ENCODE peak calls at places on chromosome 22, in five cellular contexts. M is PC-9; T is DMS153; A is stimulated activated CD4-positive, alpha-beta T cell treated with anti-CD3 and anti-CD28 coated beads, TNF-alpha, amount 100 ng/mL, for 4 hours; F is glutamatergic neuron. V is an unnamed sample.

GRCh38 chr22:26416670-26417270 is 12.3 kb upstream of the ASPHD2 start:
- DNase-seq in T (no peak), F (no peak), A (no peak), M (peak), V (no peak)

GRCh38 chr22:38554281-38554680 is 15.7 kb downstream of the DMC1 start:
- DNase-seq in A (no peak), M (no peak), T (no peak), F (no peak), V (no peak)

GRCh38 chr22:42301072-42301741 is 30.8 kb upstream of the TCF20 start:
- DNase-seq in F (no peak), M (no peak), A (no peak), T (no peak), V (no peak)

GRCh38 chr22:24685804-24686203 is 82.8 kb downstream of the GGT1 start:
- DNase-seq in A (no peak), M (no peak), F (no peak), T (no peak), V (no peak)

GRCh38 chr22:22156716-22157499 is 87.7 kb upstream of the VPREB1 start:
- DNase-seq in M (peak), A (peak), F (no peak), T (peak), V (no peak)

GRCh38 chr22:27672721-27673387 is 128.7 kb downstream of the MN1 start:
- DNase-seq in F (no peak), M (no peak), T (no peak), A (no peak), V (no peak)

GRCh38 chr22:37043828-37044538 is 7.6 kb upstream of the KCTD17 start:
- DNase-seq in A (no peak), F (peak), M (peak), T (peak), V (no peak)

GRCh38 chr22:23133922-23134321 is 7.9 kb downstream of the RSPH14 start:
- DNase-seq in T (no peak), A (no peak), M (no peak), F (no peak), V (no peak)

GRCh38 chr22:43060213-43060612 is 29.0 kb downstream of the TTLL1 start:
- DNase-seq in A (peak), M (peak), T (no peak), F (peak), V (no peak)

GRCh38 chr22:44622147-44622427 is 79.9 kb upstream of the PRR5 start:
- DNase-seq in A (no peak), M (peak), F (peak), T (peak), V (no peak)

GRCh38 chr22:19714320-19715252 is at the start of gene SEPTIN5:
- DNase-seq in T (no peak), M (no peak), A (no peak), F (peak), V (no peak)

GRCh38 chr22:43905681-43906080 is 13.9 kb upstream of the PNPLA5 start:
- DNase-seq in M (no peak), A (no peak), F (no peak), T (no peak), V (no peak)

GRCh38 chr22:23856721-23857605 is 712 bp upstream of the SLC2A11 start:
- DNase-seq in A (no peak), F (peak), T (no peak), M (peak), V (no peak)

GRCh38 chr22:23306438-23306921 is 126.2 kb downstream of the BCR start:
- DNase-seq in M (no peak), T (no peak), A (no peak), F (no peak), V (no peak)

GRCh38 chr22:49582171-49582570 is 245.5 kb downstream of the BRD1 start:
- DNase-seq in M (no peak), T (no peak), F (no peak), A (no peak), V (no peak)

GRCh38 chr22:48306785-48307570 is 1520.7 kb downstream of the BRD1 start:
- DNase-seq in M (no peak), T (no peak), A (no peak), F (no peak), V (no peak)

GRCh38 chr22:40212126-40212525 is 34.4 kb downstream of the TNRC6B start:
- DNase-seq in T (no peak), F (no peak), A (no peak), M (no peak), V (no peak)

GRCh38 chr22:37419370-37419915 is 7.8 kb downstream of the ELFN2 start:
- DNase-seq in T (no peak), M (no peak), F (no peak), A (no peak), V (no peak)

GRCh38 chr22:21652010-21652546 is 10.0 kb downstream of the SDF2L1 start:
- DNase-seq in A (peak), F (peak), T (peak), M (peak), V (peak)

GRCh38 chr22:48923165-48923875 is 904.4 kb downstream of the BRD1 start:
- DNase-seq in M (no peak), F (no peak), A (no peak), T (peak), V (no peak)

GRCh38 chr22:47022075-47022473 is 259.6 kb downstream of the TBC1D22A start:
- DNase-seq in A (no peak), F (no peak), T (no peak), M (no peak), V (no peak)

GRCh38 chr22:27377901-27378300 is 423.7 kb downstream of the MN1 start:
- DNase-seq in M (no peak), F (peak), T (peak), A (no peak), V (no peak)

GRCh38 chr22:42444060-42444904 is 12.1 kb upstream of the NFAM1 start:
- DNase-seq in M (peak), F (peak), T (peak), A (peak), V (no peak)

GRCh38 chr22:31846161-31847115 is 92.6 kb downstream of the DEPDC5 start:
- DNase-seq in T (no peak), A (no peak), F (no peak), M (no peak), V (no peak)

GRCh38 chr22:50520826-50521453 is 4.5 kb downstream of the SCO2 start:
- DNase-seq in F (no peak), M (no peak), T (no peak), A (no peak), V (no peak)

GRCh38 chr22:22103078-22103593 is 120.5 kb upstream of the TOP3B start:
- DNase-seq in T (no peak), A (no peak), F (peak), M (no peak), V (no peak)

GRCh38 chr22:45534339-45535192 is 31.9 kb downstream of the FBLN1 start:
- DNase-seq in A (no peak), F (no peak), T (peak), M (no peak), V (no peak)

GRCh38 chr22:48483764-48484528 is 1343.7 kb downstream of the BRD1 start:
- DNase-seq in T (no peak), A (no peak), F (no peak), M (no peak), V (no peak)

GRCh38 chr22:27218012-27218483 is 560.7 kb downstream of the MIAT start:
- DNase-seq in M (no peak), T (peak), F (no peak), A (no peak), V (no peak)

V was measured in esophagus squamous epithelium.